ENCODE peak calls at places on chromosomes 2 and 18, in four cellular contexts. One of them, this sample, is unnamed.

GRCh38 chr18:9081940-9082339 is 20.6 kb upstream of the NDUFV2 start:
- DNase-seq in HepG2: no peak
- DNase-seq in HS-27A: no peak
- DNase-seq in naive thymus-derived CD4-positive, alpha-beta T cell: no peak
- DNase-seq in this sample: no peak

GRCh38 chr2:3612639-3613523 is 18.0 kb downstream of the COLEC11 start:
- DNase-seq in HepG2: no peak
- DNase-seq in HS-27A: no peak
- DNase-seq in naive thymus-derived CD4-positive, alpha-beta T cell: no peak
- DNase-seq in this sample: no peak

GRCh38 chr18:33157893-33158292 is 282.6 kb downstream of the CCDC178 start:
- DNase-seq in HepG2: no peak
- DNase-seq in HS-27A: no peak
- DNase-seq in naive thymus-derived CD4-positive, alpha-beta T cell: no peak
- DNase-seq in this sample: no peak

GRCh38 chr2:96202152-96202856 is 6.3 kb downstream of the STARD7 start:
- DNase-seq in HepG2: no peak
- DNase-seq in HS-27A: no peak
- DNase-seq in naive thymus-derived CD4-positive, alpha-beta T cell: no peak
- DNase-seq in this sample: no peak

GRCh38 chr2:147345246-147345645 is 499.6 kb upstream of the ACVR2A start:
- DNase-seq in HepG2: no peak
- DNase-seq in HS-27A: peak
- DNase-seq in naive thymus-derived CD4-positive, alpha-beta T cell: no peak
- DNase-seq in this sample: no peak

GRCh38 chr2:172389685-172390339 is 37.6 kb upstream of the ITGA6 start:
- DNase-seq in HepG2: peak
- DNase-seq in HS-27A: no peak
- DNase-seq in naive thymus-derived CD4-positive, alpha-beta T cell: no peak
- DNase-seq in this sample: no peak

GRCh38 chr2:215619022-215619958 is 183.4 kb upstream of the FN1 start:
- DNase-seq in HepG2: peak
- DNase-seq in HS-27A: no peak
- DNase-seq in naive thymus-derived CD4-positive, alpha-beta T cell: no peak
- DNase-seq in this sample: no peak

GRCh38 chr2:75622500-75622899 is 24.1 kb upstream of the MRPL19 start:
- DNase-seq in HepG2: no peak
- DNase-seq in HS-27A: no peak
- DNase-seq in naive thymus-derived CD4-positive, alpha-beta T cell: no peak
- DNase-seq in this sample: no peak

GRCh38 chr2:176854878-176855277 is 357.7 kb upstream of the HNRNPA3 start:
- DNase-seq in HepG2: no peak
- DNase-seq in HS-27A: no peak
- DNase-seq in naive thymus-derived CD4-positive, alpha-beta T cell: no peak
- DNase-seq in this sample: no peak

GRCh38 chr18:37297106-37297505 is 268.5 kb downstream of the CELF4 start:
- DNase-seq in HepG2: no peak
- DNase-seq in HS-27A: no peak
- DNase-seq in naive thymus-derived CD4-positive, alpha-beta T cell: no peak
- DNase-seq in this sample: no peak

GRCh38 chr18:55821219-55821618 is 233.2 kb upstream of the TCF4 start:
- DNase-seq in HepG2: no peak
- DNase-seq in HS-27A: no peak
- DNase-seq in naive thymus-derived CD4-positive, alpha-beta T cell: no peak
- DNase-seq in this sample: no peak

GRCh38 chr18:36862182-36862581 is 33.3 kb downstream of the KIAA1328 start:
- DNase-seq in HepG2: no peak
- DNase-seq in HS-27A: no peak
- DNase-seq in naive thymus-derived CD4-positive, alpha-beta T cell: no peak
- DNase-seq in this sample: no peak

GRCh38 chr2:10220516-10221391 is 82.0 kb upstream of the HPCAL1 start:
- DNase-seq in HepG2: no peak
- DNase-seq in HS-27A: no peak
- DNase-seq in naive thymus-derived CD4-positive, alpha-beta T cell: no peak
- DNase-seq in this sample: no peak

GRCh38 chr18:8114480-8114879 is 494.8 kb upstream of the RAB12 start:
- DNase-seq in HepG2: no peak
- DNase-seq in HS-27A: no peak
- DNase-seq in naive thymus-derived CD4-positive, alpha-beta T cell: no peak
- DNase-seq in this sample: no peak

GRCh38 chr2:64731306-64731654 is 77.6 kb upstream of the SERTAD2 start:
- DNase-seq in HepG2: no peak
- DNase-seq in HS-27A: no peak
- DNase-seq in naive thymus-derived CD4-positive, alpha-beta T cell: no peak
- DNase-seq in this sample: no peak

GRCh38 chr2:216354236-216354788 is 18.0 kb downstream of the MARCHF4 start:
- DNase-seq in HepG2: no peak
- DNase-seq in HS-27A: no peak
- DNase-seq in naive thymus-derived CD4-positive, alpha-beta T cell: no peak
- DNase-seq in this sample: no peak

GRCh38 chr2:233426619-233427342 is 72.5 kb downstream of the DGKD start:
- DNase-seq in HepG2: peak
- DNase-seq in HS-27A: no peak
- DNase-seq in naive thymus-derived CD4-positive, alpha-beta T cell: no peak
- DNase-seq in this sample: no peak

GRCh38 chr2:242004223-242004901 is 134.8 kb downstream of the RTP5 start:
- DNase-seq in HepG2: no peak
- DNase-seq in HS-27A: no peak
- DNase-seq in naive thymus-derived CD4-positive, alpha-beta T cell: no peak
- DNase-seq in this sample: no peak

GRCh38 chr2:15311201-15311882 is 249.8 kb downstream of the NBAS start:
- DNase-seq in HepG2: no peak
- DNase-seq in HS-27A: no peak
- DNase-seq in naive thymus-derived CD4-positive, alpha-beta T cell: no peak
- DNase-seq in this sample: no peak

GRCh38 chr2:200209030-200209429 is 97.5 kb upstream of the SPATS2L start:
- DNase-seq in HepG2: no peak
- DNase-seq in HS-27A: no peak
- DNase-seq in naive thymus-derived CD4-positive, alpha-beta T cell: no peak
- DNase-seq in this sample: no peak

This sample was measured in KG1.